ENCODE peak calls at places on chromosomes 6 and 20, in ten cellular contexts. O is mucosa of descending colon; T is AG20443; D is left cardiac atrium; R is T follicular helper cell; L is CD8-positive, alpha-beta memory T cell; U is brain microvascular endothelial cell; V is activated effector memory CD4-positive, alpha-beta T cell treated with anti-CD3 and anti-CD28 coated beads, Interleukin-2, amount 50 U/mL, for 16 hours; Y is effector memory CD4-positive, alpha-beta T cell; J is HepG2. Z is an unnamed sample.

GRCh38 chr6:28295326-28295725 is 14.0 kb downstream of the PGBD1 start:
- DNase-seq in O (no peak), T (no peak), D (no peak), R (no peak), L (no peak), U (no peak), V (no peak), Y (no peak), J (no peak), Z (no peak)

GRCh38 chr6:37860226-37860839 is 40.8 kb downstream of the ZFAND3 start:
- DNase-seq in O (no peak), T (peak; percentile 29), D (no peak), R (peak; percentile 6), L (peak; percentile 7), U (peak; percentile 47), V (no peak), Y (peak; percentile 3), J (peak; percentile 53), Z (no peak)

GRCh38 chr6:52881996-52882841 is 27.3 kb downstream of the GSTA3 start:
- DNase-seq in O (peak; percentile 53), T (peak; percentile 88), D (peak; percentile 56), R (peak; percentile 52), L (peak; percentile 62), U (peak; percentile 78), V (peak; percentile 84), Y (peak; percentile 47), J (peak; percentile 69), Z (peak; percentile 81)

GRCh38 chr6:132087391-132087790 is 136.2 kb upstream of the CCN2 start:
- DNase-seq in O (no peak), T (no peak), D (no peak), R (no peak), L (no peak), U (no peak), V (no peak), Y (no peak), J (no peak), Z (no peak)

GRCh38 chr6:16721977-16722376 is 39.3 kb downstream of the ATXN1 start:
- DNase-seq in O (no peak), T (no peak), D (no peak), R (no peak), L (no peak), U (no peak), V (no peak), Y (no peak), J (no peak), Z (no peak)

GRCh38 chr6:157813191-157813590 is 9.9 kb upstream of the SNX9 start:
- DNase-seq in O (no peak), T (peak; percentile 55), D (no peak), R (no peak), L (no peak), U (no peak), V (no peak), Y (no peak), J (no peak), Z (no peak)

GRCh38 chr6:14026831-14027539 is 90.6 kb upstream of the CD83 start:
- DNase-seq in O (no peak), T (peak; percentile 38), D (no peak), R (no peak), L (no peak), U (no peak), V (no peak), Y (no peak), J (no peak), Z (no peak)

GRCh38 chr6:75170666-75171065 is 35.2 kb downstream of the COL12A1 start:
- DNase-seq in O (no peak), T (no peak), D (no peak), R (no peak), L (no peak), U (no peak), V (no peak), Y (no peak), J (no peak), Z (no peak)

GRCh38 chr6:158978752-158979151 is 21.2 kb downstream of the RSPH3 start:
- DNase-seq in O (no peak), T (peak; percentile 27), D (no peak), R (no peak), L (no peak), U (no peak), V (no peak), Y (no peak), J (no peak), Z (no peak)

GRCh38 chr6:41536884-41537347 is 9.3 kb upstream of the FOXP4 start:
- DNase-seq in O (peak; percentile 86), T (no peak), D (peak; percentile 41), R (no peak), L (no peak), U (no peak), V (no peak), Y (no peak), J (no peak), Z (peak; percentile 86)

GRCh38 chr6:31968326-31968725 is 3.6 kb downstream of the DXO start:
- DNase-seq in O (no peak), T (no peak), D (no peak), R (no peak), L (no peak), U (no peak), V (no peak), Y (no peak), J (no peak), Z (no peak)

GRCh38 chr6:14765106-14765505 is 480.8 kb upstream of the JARID2 start:
- DNase-seq in O (no peak), T (no peak), D (no peak), R (no peak), L (no peak), U (peak; percentile 2), V (no peak), Y (no peak), J (no peak), Z (no peak)

GRCh38 chr6:34985236-34985635 is 96.2 kb downstream of the ANKS1A start:
- DNase-seq in O (no peak), T (no peak), D (no peak), R (no peak), L (no peak), U (no peak), V (no peak), Y (no peak), J (no peak), Z (no peak)

GRCh38 chr6:66508433-66508832 is 801.4 kb upstream of the EYS start:
- DNase-seq in O (no peak), T (peak; percentile 8), D (no peak), R (no peak), L (no peak), U (no peak), V (no peak), Y (no peak), J (no peak), Z (no peak)

GRCh38 chr6:75156186-75156878 is 49.5 kb downstream of the COL12A1 start:
- DNase-seq in O (no peak), T (no peak), D (no peak), R (no peak), L (no peak), U (no peak), V (no peak), Y (no peak), J (no peak), Z (no peak)

GRCh38 chr6:11262231-11262630 is 29.8 kb upstream of the NEDD9 start:
- DNase-seq in O (no peak), T (no peak), D (no peak), R (no peak), L (no peak), U (no peak), V (no peak), Y (no peak), J (no peak), Z (no peak)

GRCh38 chr6:47047479-47048411 is 5.6 kb upstream of the ADGRF1 start:
- DNase-seq in O (no peak), T (peak; percentile 67), D (peak; percentile 20), R (no peak), L (no peak), U (peak; percentile 78), V (no peak), Y (no peak), J (peak; percentile 95), Z (peak; percentile 30)

GRCh38 chr20:48706710-48707339 is 121.0 kb downstream of the PREX1 start:
- DNase-seq in O (no peak), T (no peak), D (peak; percentile 57), R (no peak), L (peak; percentile 34), U (no peak), V (no peak), Y (no peak), J (no peak), Z (no peak)

GRCh38 chr20:51995038-51995437 is 192.7 kb upstream of the SALL4 start:
- DNase-seq in O (no peak), T (no peak), D (no peak), R (no peak), L (no peak), U (no peak), V (no peak), Y (no peak), J (no peak), Z (no peak)

GRCh38 chr6:705047-705446 is 12.1 kb upstream of the EXOC2 start:
- DNase-seq in O (no peak), T (no peak), D (no peak), R (no peak), L (no peak), U (no peak), V (no peak), Y (no peak), J (no peak), Z (no peak)

GRCh38 chr6:93575495-93575894 is 156.1 kb upstream of the EPHA7 start:
- DNase-seq in O (no peak), T (no peak), D (no peak), R (no peak), L (no peak), U (no peak), V (no peak), Y (no peak), J (no peak), Z (no peak)

GRCh38 chr20:48769111-48769879 is 58.5 kb downstream of the PREX1 start:
- DNase-seq in O (no peak), T (no peak), D (no peak), R (peak; percentile 85), L (peak; percentile 88), U (no peak), V (peak; percentile 95), Y (peak; percentile 74), J (no peak), Z (no peak)

GRCh38 chr20:61170521-61170920 is 81.5 kb upstream of the CDH4 start:
- DNase-seq in O (no peak), T (no peak), D (no peak), R (no peak), L (no peak), U (no peak), V (no peak), Y (no peak), J (no peak), Z (no peak)

GRCh38 chr20:46088409-46089075 is 1.2 kb downstream of the NCOA5 start:
- DNase-seq in O (no peak), T (peak; percentile 26), D (no peak), R (no peak), L (no peak), U (no peak), V (no peak), Y (no peak), J (peak; percentile 63), Z (no peak)

GRCh38 chr6:72954736-72955135 is 270.6 kb downstream of the KHDC1L start:
- DNase-seq in O (no peak), T (no peak), D (no peak), R (no peak), L (no peak), U (no peak), V (no peak), Y (no peak), J (no peak), Z (no peak)

GRCh38 chr20:62135573-62136266 is 7.5 kb downstream of the PSMA7 start:
- DNase-seq in O (no peak), T (no peak), D (no peak), R (no peak), L (no peak), U (no peak), V (no peak), Y (no peak), J (no peak), Z (no peak)

GRCh38 chr6:36642913-36643817 is 35.3 kb upstream of the CDKN1A start:
- DNase-seq in O (peak; percentile 93), T (peak; percentile 83), D (peak; percentile 92), R (no peak), L (no peak), U (peak; percentile 56), V (no peak), Y (no peak), J (peak; percentile 88), Z (peak; percentile 96)

GRCh38 chr6:121550491-121551010 is 115.1 kb downstream of the GJA1 start:
- DNase-seq in O (no peak), T (no peak), D (no peak), R (no peak), L (no peak), U (no peak), V (no peak), Y (no peak), J (no peak), Z (no peak)

Z was measured in pancreas.